ENCODE peak calls at places on chromosomes 13 and 19, in five cellular contexts. One of them, this sample, is unnamed.

GRCh38 chr13:66805657-66806056 is 424.5 kb downstream of the PCDH9 start:
- DNase-seq in HT-29: no peak
- DNase-seq in LNCaP clone FGC: no peak
- DNase-seq in stimulated activated CD8-positive, alpha-beta memory T cell treated with anti-CD3 and anti-CD28 coated beads, Interleukin-15, amount 100 ng/mL, for 24 hours: no peak
- DNase-seq in GOT3: no peak
- DNase-seq in this sample: no peak

GRCh38 chr19:47176071-47176626 is 45.5 kb downstream of the SAE1 start:
- DNase-seq in HT-29: no peak
- DNase-seq in LNCaP clone FGC: no peak
- DNase-seq in stimulated activated CD8-positive, alpha-beta memory T cell treated with anti-CD3 and anti-CD28 coated beads, Interleukin-15, amount 100 ng/mL, for 24 hours: no peak
- DNase-seq in GOT3: no peak
- DNase-seq in this sample: no peak

GRCh38 chr19:45150731-45151725 is 9.8 kb downstream of the NKPD1 start:
- DNase-seq in GOT3: no peak
- DNase-seq in stimulated activated CD8-positive, alpha-beta memory T cell treated with anti-CD3 and anti-CD28 coated beads, Interleukin-15, amount 100 ng/mL, for 24 hours: no peak
- DNase-seq in HT-29: no peak
- DNase-seq in LNCaP clone FGC: no peak
- DNase-seq in this sample: no peak

GRCh38 chr19:1324249-1324791 is 38.6 kb downstream of the EFNA2 start:
- DNase-seq in GOT3: no peak
- DNase-seq in HT-29: no peak
- DNase-seq in LNCaP clone FGC: no peak
- DNase-seq in stimulated activated CD8-positive, alpha-beta memory T cell treated with anti-CD3 and anti-CD28 coated beads, Interleukin-15, amount 100 ng/mL, for 24 hours: no peak
- DNase-seq in this sample: no peak

GRCh38 chr19:32614916-32615315 is 33.9 kb downstream of the PDCD5 start:
- DNase-seq in LNCaP clone FGC: no peak
- DNase-seq in HT-29: no peak
- DNase-seq in GOT3: no peak
- DNase-seq in stimulated activated CD8-positive, alpha-beta memory T cell treated with anti-CD3 and anti-CD28 coated beads, Interleukin-15, amount 100 ng/mL, for 24 hours: no peak
- DNase-seq in this sample: no peak

GRCh38 chr19:6963937-6964336 is 57.3 kb downstream of the MBD3L2B start:
- DNase-seq in GOT3: no peak
- DNase-seq in HT-29: peak
- DNase-seq in LNCaP clone FGC: no peak
- DNase-seq in stimulated activated CD8-positive, alpha-beta memory T cell treated with anti-CD3 and anti-CD28 coated beads, Interleukin-15, amount 100 ng/mL, for 24 hours: peak
- DNase-seq in this sample: no peak

GRCh38 chr13:71866173-71867091 is 572 bp downstream of the DACH1 start:
- DNase-seq in stimulated activated CD8-positive, alpha-beta memory T cell treated with anti-CD3 and anti-CD28 coated beads, Interleukin-15, amount 100 ng/mL, for 24 hours: no peak
- DNase-seq in GOT3: no peak
- DNase-seq in HT-29: no peak
- DNase-seq in LNCaP clone FGC: no peak
- DNase-seq in this sample: no peak

GRCh38 chr19:16373079-16373478 is 48.5 kb downstream of the KLF2 start:
- DNase-seq in stimulated activated CD8-positive, alpha-beta memory T cell treated with anti-CD3 and anti-CD28 coated beads, Interleukin-15, amount 100 ng/mL, for 24 hours: no peak
- DNase-seq in HT-29: no peak
- DNase-seq in GOT3: no peak
- DNase-seq in LNCaP clone FGC: no peak
- DNase-seq in this sample: no peak

GRCh38 chr19:39078436-39079200 is 5.5 kb upstream of the ACP7 start:
- DNase-seq in LNCaP clone FGC: no peak
- DNase-seq in HT-29: no peak
- DNase-seq in stimulated activated CD8-positive, alpha-beta memory T cell treated with anti-CD3 and anti-CD28 coated beads, Interleukin-15, amount 100 ng/mL, for 24 hours: no peak
- DNase-seq in GOT3: peak
- DNase-seq in this sample: no peak

GRCh38 chr19:7069042-7069903 is at the start of gene ZNF557:
- DNase-seq in stimulated activated CD8-positive, alpha-beta memory T cell treated with anti-CD3 and anti-CD28 coated beads, Interleukin-15, amount 100 ng/mL, for 24 hours: peak
- DNase-seq in LNCaP clone FGC: peak
- DNase-seq in GOT3: peak
- DNase-seq in HT-29: peak
- DNase-seq in this sample: peak

GRCh38 chr19:35856001-35856400 is 710 bp upstream of the KIRREL2 start:
- DNase-seq in LNCaP clone FGC: no peak
- DNase-seq in GOT3: no peak
- DNase-seq in stimulated activated CD8-positive, alpha-beta memory T cell treated with anti-CD3 and anti-CD28 coated beads, Interleukin-15, amount 100 ng/mL, for 24 hours: no peak
- DNase-seq in HT-29: no peak
- DNase-seq in this sample: no peak

GRCh38 chr13:27455331-27455855 is 5.0 kb upstream of the MTIF3 start:
- DNase-seq in HT-29: no peak
- DNase-seq in stimulated activated CD8-positive, alpha-beta memory T cell treated with anti-CD3 and anti-CD28 coated beads, Interleukin-15, amount 100 ng/mL, for 24 hours: no peak
- DNase-seq in LNCaP clone FGC: no peak
- DNase-seq in GOT3: no peak
- DNase-seq in this sample: no peak

GRCh38 chr13:112963641-112964040 is 5.4 kb upstream of the MCF2L start:
- DNase-seq in GOT3: no peak
- DNase-seq in stimulated activated CD8-positive, alpha-beta memory T cell treated with anti-CD3 and anti-CD28 coated beads, Interleukin-15, amount 100 ng/mL, for 24 hours: no peak
- DNase-seq in HT-29: no peak
- DNase-seq in LNCaP clone FGC: no peak
- DNase-seq in this sample: no peak

GRCh38 chr13:106318941-106319411 is 216.5 kb downstream of the EFNB2 start:
- DNase-seq in LNCaP clone FGC: no peak
- DNase-seq in stimulated activated CD8-positive, alpha-beta memory T cell treated with anti-CD3 and anti-CD28 coated beads, Interleukin-15, amount 100 ng/mL, for 24 hours: no peak
- DNase-seq in GOT3: no peak
- DNase-seq in HT-29: peak
- DNase-seq in this sample: no peak

GRCh38 chr13:66225071-66225470 is 1005.1 kb downstream of the PCDH9 start:
- DNase-seq in HT-29: no peak
- DNase-seq in GOT3: no peak
- DNase-seq in LNCaP clone FGC: no peak
- DNase-seq in stimulated activated CD8-positive, alpha-beta memory T cell treated with anti-CD3 and anti-CD28 coated beads, Interleukin-15, amount 100 ng/mL, for 24 hours: no peak
- DNase-seq in this sample: no peak

GRCh38 chr19:35909684-35910035 is 1.6 kb upstream of the TYROBP start:
- DNase-seq in LNCaP clone FGC: no peak
- DNase-seq in HT-29: no peak
- DNase-seq in GOT3: no peak
- DNase-seq in stimulated activated CD8-positive, alpha-beta memory T cell treated with anti-CD3 and anti-CD28 coated beads, Interleukin-15, amount 100 ng/mL, for 24 hours: no peak
- DNase-seq in this sample: no peak

GRCh38 chr13:81760316-81760715 is 1419.4 kb upstream of the SPRY2 start:
- DNase-seq in HT-29: peak
- DNase-seq in GOT3: no peak
- DNase-seq in stimulated activated CD8-positive, alpha-beta memory T cell treated with anti-CD3 and anti-CD28 coated beads, Interleukin-15, amount 100 ng/mL, for 24 hours: no peak
- DNase-seq in LNCaP clone FGC: no peak
- DNase-seq in this sample: no peak

GRCh38 chr19:51511353-51511752 is 9.8 kb upstream of the SIGLEC12 start:
- DNase-seq in GOT3: no peak
- DNase-seq in LNCaP clone FGC: no peak
- DNase-seq in stimulated activated CD8-positive, alpha-beta memory T cell treated with anti-CD3 and anti-CD28 coated beads, Interleukin-15, amount 100 ng/mL, for 24 hours: no peak
- DNase-seq in HT-29: peak
- DNase-seq in this sample: no peak

GRCh38 chr13:112531263-112531794 is 56.6 kb downstream of the TUBGCP3 start:
- DNase-seq in stimulated activated CD8-positive, alpha-beta memory T cell treated with anti-CD3 and anti-CD28 coated beads, Interleukin-15, amount 100 ng/mL, for 24 hours: no peak
- DNase-seq in GOT3: no peak
- DNase-seq in LNCaP clone FGC: no peak
- DNase-seq in HT-29: no peak
- DNase-seq in this sample: no peak

GRCh38 chr19:11138659-11139526 is 16.7 kb downstream of the SPC24 start:
- DNase-seq in LNCaP clone FGC: no peak
- DNase-seq in HT-29: peak
- DNase-seq in stimulated activated CD8-positive, alpha-beta memory T cell treated with anti-CD3 and anti-CD28 coated beads, Interleukin-15, amount 100 ng/mL, for 24 hours: no peak
- DNase-seq in GOT3: peak
- DNase-seq in this sample: peak

GRCh38 chr13:20161275-20161950 is 561 bp upstream of the GJA3 start:
- DNase-seq in stimulated activated CD8-positive, alpha-beta memory T cell treated with anti-CD3 and anti-CD28 coated beads, Interleukin-15, amount 100 ng/mL, for 24 hours: peak
- DNase-seq in LNCaP clone FGC: no peak
- DNase-seq in GOT3: no peak
- DNase-seq in HT-29: no peak
- DNase-seq in this sample: no peak

GRCh38 chr19:5949792-5950305 is 28.1 kb downstream of the RANBP3 start:
- DNase-seq in GOT3: no peak
- DNase-seq in HT-29: no peak
- DNase-seq in LNCaP clone FGC: no peak
- DNase-seq in stimulated activated CD8-positive, alpha-beta memory T cell treated with anti-CD3 and anti-CD28 coated beads, Interleukin-15, amount 100 ng/mL, for 24 hours: no peak
- DNase-seq in this sample: no peak

GRCh38 chr13:80082396-80083096 is 258.4 kb downstream of the SPRY2 start:
- DNase-seq in GOT3: no peak
- DNase-seq in HT-29: no peak
- DNase-seq in LNCaP clone FGC: no peak
- DNase-seq in stimulated activated CD8-positive, alpha-beta memory T cell treated with anti-CD3 and anti-CD28 coated beads, Interleukin-15, amount 100 ng/mL, for 24 hours: no peak
- DNase-seq in this sample: no peak

GRCh38 chr13:75968103-75968838 is 332.1 kb downstream of the LMO7 start:
- DNase-seq in GOT3: no peak
- DNase-seq in stimulated activated CD8-positive, alpha-beta memory T cell treated with anti-CD3 and anti-CD28 coated beads, Interleukin-15, amount 100 ng/mL, for 24 hours: no peak
- DNase-seq in HT-29: no peak
- DNase-seq in LNCaP clone FGC: no peak
- DNase-seq in this sample: no peak

GRCh38 chr19:944663-945241 is 18.9 kb downstream of the ARID3A start:
- DNase-seq in LNCaP clone FGC: no peak
- DNase-seq in HT-29: no peak
- DNase-seq in stimulated activated CD8-positive, alpha-beta memory T cell treated with anti-CD3 and anti-CD28 coated beads, Interleukin-15, amount 100 ng/mL, for 24 hours: no peak
- DNase-seq in GOT3: no peak
- DNase-seq in this sample: no peak

GRCh38 chr19:53013621-53014020 is at the start of gene ERVV-1:
- DNase-seq in GOT3: no peak
- DNase-seq in HT-29: no peak
- DNase-seq in LNCaP clone FGC: no peak
- DNase-seq in stimulated activated CD8-positive, alpha-beta memory T cell treated with anti-CD3 and anti-CD28 coated beads, Interleukin-15, amount 100 ng/mL, for 24 hours: no peak
- DNase-seq in this sample: no peak

GRCh38 chr19:47623151-47623920 is 14.4 kb downstream of the BICRA start:
- DNase-seq in LNCaP clone FGC: no peak
- DNase-seq in stimulated activated CD8-positive, alpha-beta memory T cell treated with anti-CD3 and anti-CD28 coated beads, Interleukin-15, amount 100 ng/mL, for 24 hours: no peak
- DNase-seq in HT-29: no peak
- DNase-seq in GOT3: no peak
- DNase-seq in this sample: no peak

GRCh38 chr19:12790628-12791344 is 500 bp upstream of the JUNB start:
- DNase-seq in stimulated activated CD8-positive, alpha-beta memory T cell treated with anti-CD3 and anti-CD28 coated beads, Interleukin-15, amount 100 ng/mL, for 24 hours: no peak
- DNase-seq in GOT3: no peak
- DNase-seq in LNCaP clone FGC: no peak
- DNase-seq in HT-29: no peak
- DNase-seq in this sample: peak